ENCODE peak calls at places on chromosomes 7 and 10, in six cellular contexts. M is naive thymus-derived CD8-positive, alpha-beta T cell; A is KBM-7; U is psoas muscle; R is cardiac muscle cell; S is caudate nucleus. L is an unnamed sample.

GRCh38 chr7:17646181-17646956 is 293.9 kb downstream of the SNX13 start:
- DNase-seq in M (no peak), A (peak), U (no peak), R (no peak), S (no peak), L (peak)

GRCh38 chr10:660980-661890 is 28.2 kb downstream of the DIP2C start:
- DNase-seq in M (no peak), A (no peak), U (peak), R (no peak), S (no peak), L (no peak)

GRCh38 chr10:60613434-60613833 is 164.8 kb upstream of the CDK1 start:
- DNase-seq in M (no peak), A (no peak), U (no peak), R (no peak), S (no peak), L (no peak)

GRCh38 chr7:30491417-30491816 is 12.8 kb upstream of the NOD1 start:
- DNase-seq in M (no peak), A (no peak), U (no peak), R (no peak), S (no peak), L (no peak)

GRCh38 chr10:12511651-12512050 is 162.3 kb downstream of the CAMK1D start:
- DNase-seq in M (no peak), A (no peak), U (no peak), R (no peak), S (no peak), L (peak)

GRCh38 chr10:113331971-113332370 is 220.9 kb upstream of the HABP2 start:
- DNase-seq in M (no peak), A (no peak), U (no peak), R (no peak), S (no peak), L (no peak)

GRCh38 chr10:90462761-90463160 is 395.1 kb downstream of the HTR7 start:
- DNase-seq in M (no peak), A (no peak), U (no peak), R (no peak), S (no peak), L (no peak)

GRCh38 chr7:70355591-70356323 is 757.5 kb downstream of the AUTS2 start:
- DNase-seq in M (no peak), A (no peak), U (no peak), R (no peak), S (no peak), L (peak)

GRCh38 chr7:157271991-157272324 is 64.8 kb upstream of the DNAJB6 start:
- DNase-seq in M (no peak), A (no peak), U (peak), R (no peak), S (no peak), L (peak)

GRCh38 chr7:105940111-105940510 is 23.0 kb upstream of the CDHR3 start:
- DNase-seq in M (no peak), A (no peak), U (no peak), R (no peak), S (no peak), L (peak)

GRCh38 chr10:133453516-133454203 is at the start of gene SCART1:
- DNase-seq in M (no peak), A (no peak), U (no peak), R (no peak), S (no peak), L (no peak)

GRCh38 chr10:77500754-77501151 is 136.9 kb downstream of the KCNMA1 start:
- DNase-seq in M (no peak), A (no peak), U (no peak), R (no peak), S (no peak), L (no peak)

GRCh38 chr7:1513657-1514095 is 9.5 kb upstream of the INTS1 start:
- DNase-seq in M (no peak), A (no peak), U (no peak), R (peak), S (no peak), L (no peak)

GRCh38 chr10:112467541-112468075 is 20.6 kb downstream of the VTI1A start:
- DNase-seq in M (no peak), A (no peak), U (no peak), R (no peak), S (no peak), L (no peak)

GRCh38 chr7:129271500-129272355 is 46.9 kb downstream of the AHCYL2 start:
- DNase-seq in M (peak), A (peak), U (no peak), R (peak), S (no peak), L (peak)

GRCh38 chr10:101217450-101218281 is 11.6 kb downstream of the LBX1 start:
- DNase-seq in M (no peak), A (peak), U (no peak), R (peak), S (no peak), L (peak)

GRCh38 chr7:135508853-135509588 is 881 bp downstream of the CNOT4 start:
- DNase-seq in M (peak), A (peak), U (no peak), R (peak), S (peak), L (peak)

GRCh38 chr7:2734761-2735571 is 47.0 kb downstream of the AMZ1 start:
- DNase-seq in M (no peak), A (peak), U (no peak), R (no peak), S (no peak), L (peak)

GRCh38 chr10:89466599-89467035 is 52.2 kb downstream of the IFIT5 start:
- DNase-seq in M (no peak), A (peak), U (no peak), R (peak), S (no peak), L (peak)

GRCh38 chr7:29879609-29880008 is 73.3 kb downstream of the WIPF3 start:
- DNase-seq in M (no peak), A (no peak), U (peak), R (no peak), S (no peak), L (no peak)

GRCh38 chr7:44959433-44959951 is 19.3 kb downstream of the MYO1G start:
- DNase-seq in M (no peak), A (peak), U (no peak), R (no peak), S (no peak), L (peak)

GRCh38 chr10:31033166-31033565 is 1.5 kb upstream of the ZNF438 start:
- DNase-seq in M (no peak), A (no peak), U (peak), R (no peak), S (no peak), L (no peak)

GRCh38 chr10:68329506-68329861 is 2.4 kb upstream of the HNRNPH3 start:
- DNase-seq in M (no peak), A (no peak), U (no peak), R (no peak), S (no peak), L (no peak)

GRCh38 chr7:15515201-15515777 is 46.5 kb downstream of the AGMO start:
- DNase-seq in M (no peak), A (no peak), U (no peak), R (no peak), S (no peak), L (no peak)